ENCODE peak calls at places on chromosomes 12 and 14, in seven cellular contexts. Q, U, Z, O, J, H and R are unnamed samples.

GRCh38 chr12:111413442-111414086 is 7.8 kb downstream of the SH2B3 start:
- DNase-seq in Q (peak), U (peak), Z (no peak), O (peak), J (peak), H (no peak), R (no peak)

GRCh38 chr12:116222358-116222757 is 55.1 kb downstream of the MED13L start:
- DNase-seq in Q (peak), U (peak), Z (no peak), O (peak), J (peak), H (no peak), R (peak)

GRCh38 chr12:32124637-32125036 is 18.0 kb downstream of the BICD1 start:
- DNase-seq in Q (no peak), U (no peak), Z (no peak), O (no peak), J (no peak), H (no peak), R (no peak)

GRCh38 chr12:130080205-130080604 is 82.1 kb upstream of the FZD10 start:
- DNase-seq in Q (no peak), U (no peak), Z (no peak), O (no peak), J (no peak), H (no peak), R (no peak)

GRCh38 chr12:25497021-25497420 is 56.1 kb downstream of the LMNTD1 start:
- DNase-seq in Q (no peak), U (no peak), Z (no peak), O (peak), J (peak), H (no peak), R (no peak)

GRCh38 chr14:23567186-23568020 is at the start of gene AP1G2:
- DNase-seq in Q (peak), U (peak), Z (peak), O (peak), J (peak), H (peak), R (peak)

GRCh38 chr14:88212691-88213090 is 110.4 kb downstream of the KCNK10 start:
- DNase-seq in Q (no peak), U (no peak), Z (no peak), O (no peak), J (no peak), H (no peak), R (no peak)

GRCh38 chr12:62123721-62124203 is 136.4 kb upstream of the USP15 start:
- DNase-seq in Q (peak), U (peak), Z (no peak), O (peak), J (peak), H (peak), R (peak)

GRCh38 chr12:6084261-6084968 is 40.1 kb downstream of the VWF start:
- DNase-seq in Q (peak), U (peak), Z (peak), O (peak), J (peak), H (no peak), R (no peak)

GRCh38 chr14:94974422-94974821 is 182.9 kb downstream of the DICER1 start:
- DNase-seq in Q (no peak), U (no peak), Z (no peak), O (no peak), J (no peak), H (no peak), R (no peak)

GRCh38 chr14:94974893-94975292 is 182.4 kb downstream of the DICER1 start:
- DNase-seq in Q (no peak), U (no peak), Z (no peak), O (no peak), J (no peak), H (peak), R (no peak)

GRCh38 chr14:94970937-94971730 is 186.2 kb downstream of the DICER1 start:
- DNase-seq in Q (peak), U (no peak), Z (peak), O (no peak), J (no peak), H (no peak), R (no peak)

GRCh38 chr14:94969766-94970165 is 187.6 kb downstream of the DICER1 start:
- DNase-seq in Q (no peak), U (no peak), Z (peak), O (no peak), J (no peak), H (no peak), R (no peak)

DNA sequence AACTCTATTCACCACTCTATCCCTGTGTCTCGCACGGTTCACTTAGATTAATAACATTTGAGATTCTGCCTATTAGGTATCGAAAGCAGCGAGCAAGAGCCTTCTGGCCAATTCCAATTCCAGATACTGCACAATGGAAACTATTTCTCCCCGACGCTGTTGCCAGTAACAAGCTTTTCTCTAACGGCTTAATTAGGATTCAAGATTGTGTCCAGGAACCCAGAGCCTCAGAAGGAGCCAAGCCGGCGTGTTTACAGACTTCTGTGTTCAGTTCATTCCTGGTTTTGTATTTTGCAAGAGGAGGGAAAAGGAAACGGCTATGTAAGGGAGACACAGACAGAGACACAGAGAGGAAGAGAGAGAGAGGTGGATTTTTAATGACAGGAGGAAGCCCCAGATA is 185.6 kb downstream of the DICER1 start:
- DNase-seq in Q (peak), U (no peak), Z (no peak), O (no peak), J (no peak), H (no peak), R (no peak)
- H3K4me3 ChIP-seq in Q (no peak), U (no peak), Z (no peak), O (no peak), J (no peak), H (no peak), R (no peak)

GRCh38 chr12:56520025-56520810 is 1.4 kb upstream of the RBMS2 start:
- DNase-seq in Q (peak), U (peak), Z (no peak), O (no peak), J (no peak), H (no peak), R (no peak)
- H3K4me3 ChIP-seq in Q (no peak), U (no peak), Z (no peak), O (no peak), J (no peak), H (no peak), R (no peak)

GRCh38 chr12:7961395-7962188 is 25.6 kb upstream of the SLC2A3 start:
- DNase-seq in Q (no peak), U (peak), Z (no peak), O (no peak), J (no peak), H (no peak), R (no peak)
- H3K4me3 ChIP-seq in Q (peak), U (no peak), Z (no peak), O (no peak), J (no peak), H (no peak), R (no peak)

GRCh38 chr12:8612629-8613028 is at the start of gene AICDA:
- DNase-seq in Q (no peak), U (no peak), Z (no peak), O (no peak), J (no peak), H (no peak), R (no peak)

GRCh38 chr12:8615206-8615605 is 2.5 kb upstream of the AICDA start:
- DNase-seq in Q (no peak), U (no peak), Z (no peak), O (no peak), J (no peak), H (no peak), R (no peak)
- H3K4me3 ChIP-seq in Q (no peak), U (no peak), Z (no peak), O (no peak), J (no peak), H (no peak), R (no peak)

DNA sequence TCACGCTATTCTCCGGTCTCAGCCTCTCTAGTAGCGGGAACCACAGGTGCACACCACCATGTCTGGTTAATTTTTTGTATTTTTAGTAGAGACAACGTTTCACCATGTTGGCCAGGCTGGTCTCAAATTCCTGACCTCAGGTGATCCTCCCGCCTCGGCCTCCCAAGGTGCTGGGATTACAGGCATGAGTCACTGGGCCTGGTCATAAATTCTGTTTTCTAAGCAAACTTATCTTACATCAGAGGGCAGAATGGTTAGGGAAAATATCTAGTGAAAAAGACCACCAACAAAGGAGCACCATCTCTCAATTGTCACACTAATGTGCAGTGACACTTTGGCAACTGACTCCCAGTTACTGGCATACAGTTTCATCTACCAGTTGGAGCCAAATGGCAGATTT is 2.8 kb downstream of the CPM start:
- DNase-seq in Q (no peak), U (no peak), Z (no peak), O (no peak), J (no peak), H (no peak), R (no peak)
- H3K4me3 ChIP-seq in Q (no peak), U (no peak), Z (no peak), O (no peak), J (no peak), H (no peak), R (no peak)

GRCh38 chr12:121288158-121288848 is 8.2 kb downstream of the CAMKK2 start:
- DNase-seq in Q (no peak), U (no peak), Z (no peak), O (no peak), J (no peak), H (no peak), R (peak)
- H3K4me3 ChIP-seq in Q (no peak), U (no peak), Z (no peak), O (no peak), J (no peak), H (no peak), R (no peak)

DNA sequence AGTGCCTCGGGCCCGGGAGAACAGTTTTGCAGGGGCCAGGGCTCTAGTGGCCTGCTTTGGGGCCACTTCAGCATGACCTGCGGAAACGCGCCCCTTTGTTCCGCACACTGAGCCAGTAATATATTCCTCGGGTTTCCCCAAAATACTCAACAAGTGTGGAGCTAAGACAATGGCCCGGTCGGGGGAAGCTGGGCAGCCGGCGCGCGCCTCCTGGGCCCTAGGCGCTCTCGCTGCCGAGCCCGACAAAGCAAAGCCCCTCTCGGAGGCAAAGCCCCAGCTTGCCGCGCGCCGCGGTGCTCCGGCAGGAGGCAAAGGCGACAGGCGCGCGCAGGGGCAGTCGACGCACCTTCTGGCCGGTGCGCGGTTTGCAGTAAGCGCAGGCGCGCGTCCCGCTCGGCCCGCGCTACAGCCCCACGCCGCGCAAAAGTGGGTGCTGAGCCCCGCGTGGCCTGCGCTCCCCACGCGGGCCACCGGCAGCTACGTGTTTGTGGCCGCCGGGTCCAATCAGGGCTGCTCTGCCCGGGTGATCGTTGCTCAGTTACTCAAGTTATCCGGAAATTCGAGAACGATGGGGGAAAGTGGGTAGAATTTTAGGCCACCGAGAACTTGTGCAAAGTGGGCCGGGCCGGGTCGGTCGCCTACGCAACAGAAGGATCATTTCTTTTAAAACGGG is 3.2 kb downstream of the RFX4 start:
- DNase-seq in Q (no peak), U (no peak), Z (no peak), O (no peak), J (no peak), H (peak), R (no peak)
- H3K4me3 ChIP-seq in Q (peak), U (no peak), Z (no peak), O (no peak), J (no peak), H (peak), R (no peak)

GRCh38 chr12:12788131-12788530 is 2.7 kb downstream of the APOLD1 start:
- DNase-seq in Q (no peak), U (peak), Z (no peak), O (no peak), J (peak), H (no peak), R (no peak)
- H3K4me3 ChIP-seq in Q (no peak), U (no peak), Z (no peak), O (no peak), J (no peak), H (no peak), R (no peak)

GRCh38 chr14:54450535-54450934 is 9.4 kb upstream of the CNIH1 start:
- DNase-seq in Q (peak), U (peak), Z (no peak), O (no peak), J (peak), H (no peak), R (peak)

GRCh38 chr14:54444003-54444402 is 2.8 kb upstream of the CNIH1 start:
- DNase-seq in Q (no peak), U (no peak), Z (no peak), O (no peak), J (no peak), H (no peak), R (no peak)

GRCh38 chr14:54444701-54445100 is 3.5 kb upstream of the CNIH1 start:
- DNase-seq in Q (peak), U (no peak), Z (no peak), O (no peak), J (no peak), H (no peak), R (no peak)

GRCh38 chr14:54446201-54446693 is 5.1 kb upstream of the CNIH1 start:
- DNase-seq in Q (peak), U (no peak), Z (no peak), O (peak), J (peak), H (no peak), R (no peak)

DNA sequence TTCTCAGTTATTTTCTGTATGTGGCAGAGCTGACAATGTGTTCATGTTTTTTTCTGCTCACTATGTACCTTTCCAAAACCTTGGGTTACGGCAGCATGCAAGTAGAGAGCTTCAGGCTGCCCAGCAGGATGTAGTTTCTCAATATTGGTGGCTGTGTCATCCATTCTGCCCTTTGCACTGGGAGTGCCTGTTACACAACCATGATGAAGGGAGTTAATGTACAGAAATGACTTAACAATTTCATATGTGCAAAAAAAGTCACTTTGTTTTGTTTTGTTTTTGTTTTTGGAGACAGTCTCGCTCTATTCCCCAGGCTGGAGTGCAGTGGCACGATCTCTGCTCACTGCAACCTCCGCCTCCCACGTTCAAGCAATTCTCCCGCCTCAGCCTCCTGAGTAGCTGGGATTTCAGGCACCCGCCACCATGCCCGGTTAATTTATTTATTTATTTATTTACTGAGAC is 6.1 kb upstream of the CNIH1 start:
- DNase-seq in Q (peak), U (peak), Z (no peak), O (no peak), J (no peak), H (no peak), R (peak)
- H3K4me3 ChIP-seq in Q (no peak), U (no peak), Z (no peak), O (no peak), J (no peak), H (no peak), R (no peak)

GRCh38 chr14:94540031-94540794 is 21.0 kb upstream of the SERPINA4 start:
- DNase-seq in Q (peak), U (peak), Z (peak), O (no peak), J (no peak), H (peak), R (no peak)
- H3K4me3 ChIP-seq in Q (no peak), U (no peak), Z (no peak), O (no peak), J (no peak), H (no peak), R (no peak)